ENCODE peak calls at places on chromosomes 6 and 20, in eight cellular contexts. V is left ventricle myocardium superior; B is activated CD4-positive, CD25-positive, alpha-beta regulatory T cell; M is bronchial epithelial cell; S is stimulated activated CD4-positive, alpha-beta T cell treated with anti-CD3 and anti-CD28 coated beads, Interleukin-12 subunit alpha, Interleukin-12 subunit beta, amount 100 ng/mL, for 4 hours; A is DMS153; I is COR-L47; Z is lower leg skin. X is an unnamed sample.

GRCh38 chr6:166258854-166259276 is 49.3 kb downstream of the PRR18 start:
- DNase-seq in M (no peak), I (no peak), S (no peak), V (peak; percentile 49), B (peak; percentile 34), A (no peak), Z (no peak), X (no peak)

GRCh38 chr6:89138173-89138572 is 7.7 kb upstream of the PM20D2 start:
- DNase-seq in M (no peak), B (no peak), Z (no peak), A (no peak), V (no peak), I (peak; percentile 36), S (no peak), X (no peak)

GRCh38 chr6:38646166-38646565 is 6.4 kb upstream of the BTBD9 start:
- DNase-seq in V (no peak), A (no peak), M (peak; percentile 16), S (no peak), I (no peak), Z (no peak), B (no peak), X (no peak)

GRCh38 chr6:40160826-40161225 is 226.6 kb upstream of the MOCS1 start:
- DNase-seq in B (no peak), V (no peak), I (peak; percentile 68), S (no peak), A (no peak), M (peak; percentile 29), Z (no peak), X (no peak)

GRCh38 chr20:32456869-32457421 is 98.8 kb downstream of the ASXL1 start:
- DNase-seq in S (no peak), M (no peak), V (peak; percentile 77), Z (no peak), A (no peak), B (no peak), I (no peak), X (no peak)

GRCh38 chr6:129786548-129786947 is 74.6 kb downstream of the TMEM244 start:
- DNase-seq in M (peak; percentile 48), B (no peak), I (no peak), Z (no peak), S (no peak), V (no peak), A (no peak), X (no peak)

GRCh38 chr6:1627884-1628550 is 18.3 kb downstream of the FOXC1 start:
- DNase-seq in B (no peak), S (no peak), I (no peak), M (no peak), Z (no peak), V (no peak), A (no peak), X (no peak)

GRCh38 chr6:169208011-169208410 is 45.6 kb downstream of the THBS2 start:
- DNase-seq in B (no peak), A (no peak), M (no peak), I (no peak), V (no peak), Z (no peak), S (no peak), X (no peak)

GRCh38 chr6:91781946-91782345 is 1195.1 kb upstream of the MAP3K7 start:
- DNase-seq in A (peak; percentile 61), I (peak; percentile 33), S (no peak), V (peak; percentile 27), M (no peak), Z (no peak), B (no peak), X (no peak)

GRCh38 chr6:38528196-38528965 is 111.3 kb downstream of the BTBD9 start:
- DNase-seq in M (no peak), Z (no peak), V (no peak), S (no peak), B (no peak), I (no peak), A (no peak), X (no peak)

GRCh38 chr20:258269-258858 is 840 bp downstream of the DEFB132 start:
- DNase-seq in S (no peak), I (no peak), A (no peak), M (no peak), B (no peak), Z (no peak), V (no peak), X (no peak)

GRCh38 chr6:145815875-145816274 is 1.3 kb upstream of the FBXO30 start:
- DNase-seq in V (no peak), Z (no peak), I (no peak), S (no peak), A (no peak), B (no peak), M (no peak), X (no peak)

GRCh38 chr20:3759316-3759715 is 8.2 kb downstream of the ADISSP start:
- DNase-seq in V (peak; percentile 28), M (no peak), Z (no peak), I (no peak), A (no peak), B (no peak), S (no peak), X (no peak)

GRCh38 chr6:37503486-37503980 is 3.8 kb upstream of the CCDC167 start:
- DNase-seq in I (no peak), Z (no peak), A (no peak), V (no peak), S (no peak), M (no peak), B (no peak), X (no peak)

GRCh38 chr20:36813784-36814136 is 40.2 kb upstream of the DSN1 start:
- DNase-seq in V (no peak), M (no peak), S (no peak), I (no peak), B (no peak), Z (no peak), A (no peak), X (no peak)

X was measured in thoracic aorta.